ENCODE peak calls at places on chromosomes 3 and 15, in six cellular contexts. F, O, A, B, G and J are unnamed samples.
A peak's percentile ranks its signal among the peaks of the same experiment; 100 is the strongest.

GRCh38 chr15:67083135-67083766 is 17.8 kb downstream of the SMAD3 start:
- DNase-seq in G (no peak), F (no peak), B (no peak), A (no peak), O (no peak), J (no peak)

GRCh38 chr15:67883228-67883773 is 43.5 kb upstream of the RNU6-1 start:
- DNase-seq in B (no peak), A (no peak), G (no peak), O (no peak), F (no peak), J (no peak)

GRCh38 chr15:78875107-78875914 is 2.6 kb downstream of the MORF4L1 start:
- DNase-seq in A (no peak), O (no peak), F (no peak), B (no peak), G (no peak), J (no peak)

GRCh38 chr3:154668835-154669234 is 238.8 kb upstream of the GPR149 start:
- DNase-seq in O (no peak), A (no peak), G (no peak), B (no peak), F (no peak), J (no peak)

GRCh38 chr15:73965094-73965729 is 26.9 kb downstream of the STOML1 start:
- DNase-seq in B (no peak), A (no peak), F (no peak), O (peak; percentile 58), G (no peak), J (no peak)

GRCh38 chr3:190265126-190265525 is 57.1 kb downstream of the CLDN1 start:
- DNase-seq in G (no peak), A (no peak), F (no peak), B (no peak), O (no peak), J (no peak)

GRCh38 chr3:172520332-172520831 is 2.8 kb downstream of the TNFSF10 start:
- DNase-seq in G (no peak), F (no peak), O (no peak), B (no peak), A (no peak), J (no peak)

GRCh38 chr15:57769266-57769665 is 62.8 kb downstream of the POLR2M start:
- DNase-seq in B (no peak), G (no peak), O (no peak), F (no peak), A (no peak), J (no peak)

GRCh38 chr3:16840111-16840444 is 44.7 kb upstream of the PLCL2 start:
- DNase-seq in B (no peak), F (no peak), A (no peak), G (no peak), O (no peak), J (no peak)

GRCh38 chr3:12194209-12194608 is 35.5 kb upstream of the TIMP4 start:
- DNase-seq in G (peak; percentile 17), A (no peak), F (no peak), O (no peak), B (no peak), J (peak; percentile 36)

GRCh38 chr15:76663529-76663928 is 241.6 kb downstream of the SCAPER start:
- DNase-seq in O (no peak), F (no peak), B (no peak), G (no peak), A (no peak), J (no peak)

GRCh38 chr3:196003611-196004010 is 78.3 kb downstream of the TFRC start:
- DNase-seq in F (no peak), G (no peak), A (no peak), B (no peak), O (no peak), J (no peak)

GRCh38 chr3:36864180-36865053 is 80.4 kb downstream of the TRANK1 start:
- DNase-seq in A (no peak), G (no peak), F (no peak), B (no peak), O (no peak), J (no peak)

GRCh38 chr15:92907880-92908279 is 7.8 kb downstream of the CHD2 start:
- DNase-seq in F (no peak), B (peak; percentile 27), O (no peak), G (peak; percentile 81), A (no peak), J (no peak)

GRCh38 chr3:12992629-12993021 is 80.6 kb downstream of the IQSEC1 start:
- DNase-seq in G (no peak), B (no peak), F (no peak), A (no peak), O (no peak), J (no peak)

GRCh38 chr3:175224051-175224450 is 364.9 kb downstream of the NAALADL2 start:
- DNase-seq in O (no peak), F (no peak), A (no peak), B (no peak), G (no peak), J (peak; percentile 15)